ENCODE peak calls at places on chromosome 19, in six cellular contexts. K is neural progenitor cell, E is PC-3, V is GM23248, Z is HCT116, B is MM.1S. Y is an unnamed sample. For H3K9me3, the result is how much of the 10 kb centered on the place peaks cover.

GRCh38 chr19:38712161-38712748 is 32.0 kb downstream of the CAPN12 start:
- DNase-seq in K (no peak), B (no peak), Z (no peak), E (no peak), V (no peak), Y (no peak)

GRCh38 chr19:16371540-16371986 is 46.9 kb downstream of the KLF2 start:
- DNase-seq in K (no peak), B (peak), V (no peak), E (no peak), Z (no peak), Y (peak)

GRCh38 chr19:35468637-35469036 is 20.6 kb downstream of the FFAR2 start:
- DNase-seq in K (peak), V (peak), Z (peak), B (peak), E (peak), Y (peak)

GRCh38 chr19:35037716-35038622 is 3.6 kb upstream of the HPN start:
- DNase-seq in V (no peak), K (no peak), E (no peak), B (no peak), Z (no peak), Y (no peak)

GRCh38 chr19:566403-566802 is 6.0 kb upstream of the BSG start:
- DNase-seq in V (peak), B (no peak), Z (no peak), E (no peak), K (no peak), Y (no peak)

GRCh38 chr19:27777726-27778125 is 1435.2 kb downstream of the UQCRFS1 start:
- DNase-seq in V (no peak), B (no peak), Z (no peak), K (no peak), E (no peak), Y (peak)

GRCh38 chr19:7746903-7747884 is at the start of gene CD209:
- DNase-seq in E (no peak), Z (no peak), V (no peak), K (no peak), B (no peak), Y (no peak)

GRCh38 chr19:51450730-51451307 is 7.4 kb downstream of the SIGLEC8 start:
- DNase-seq in E (no peak), Z (no peak), V (no peak), B (no peak), K (no peak), Y (no peak)

GRCh38 chr19:47003611-47003935 is 16.1 kb upstream of the NPAS1 start:
- DNase-seq in Z (no peak), E (no peak), B (no peak), K (no peak), V (peak), Y (no peak)

GRCh38 chr19:18634612-18635290 is 2.1 kb upstream of the KLHL26 start:
- DNase-seq in Z (no peak), K (no peak), V (peak), E (no peak), B (no peak), Y (no peak)

GRCh38 chr19:2509096-2509495 is 33.2 kb downstream of the GADD45B start:
- DNase-seq in E (no peak), K (no peak), B (no peak), Z (no peak), V (no peak), Y (no peak)

GRCh38 chr19:7971553-7972520 is 28.4 kb upstream of the TIMM44 start:
- DNase-seq in K (no peak), E (no peak), Z (no peak), B (no peak), V (no peak), Y (no peak)

GRCh38 chr19:2061936-2062729 is 11.1 kb upstream of the MKNK2 start:
- DNase-seq in K (peak), B (no peak), V (no peak), Z (no peak), E (no peak), Y (peak)

GRCh38 chr19:14059093-14059480 is 2.8 kb downstream of the PALM3 start:
- DNase-seq in E (no peak), B (no peak), K (peak), Z (no peak), V (no peak), Y (peak)

GRCh38 chr19:15223649-15224371 is 8.4 kb downstream of the EPHX3 start:
- DNase-seq in Z (no peak), V (peak), K (peak), E (no peak), B (no peak), Y (no peak)

GRCh38 chr19:8648240-8648639 is 17.8 kb downstream of the NFILZ start:
- DNase-seq in Z (no peak), K (no peak), E (no peak), V (no peak), B (no peak), Y (no peak)

GRCh38 chr19:1250374-1251232 is 2.2 kb downstream of the MIDN start:
- DNase-seq in K (peak), Z (no peak), V (peak), B (no peak), E (no peak), Y (peak)

GRCh38 chr19:19711934-19712828 is 20.7 kb downstream of the ZNF14 start:
- DNase-seq in K (no peak), V (no peak), Z (no peak), E (no peak), B (no peak), Y (no peak)

GRCh38 chr19:5526691-5527090 is 41.1 kb downstream of the TINCR start:
- DNase-seq in E (no peak), V (no peak), K (no peak), B (no peak), Z (no peak), Y (no peak)

GRCh38 chr19:49614096-49614857 is 23.3 kb downstream of the PRR12 start:
- DNase-seq in Z (no peak), E (peak), B (no peak), V (peak), K (no peak), Y (no peak)

GRCh38 chr19:38785187-38785699 is 3.8 kb upstream of the LGALS7B start:
- DNase-seq in B (no peak), V (no peak), Z (no peak), E (no peak), K (no peak), Y (no peak)

GRCh38 chr19:19613456-19613855 is 5.0 kb downstream of the PBX4 start:
- DNase-seq in K (no peak), V (peak), E (peak), Z (peak), B (no peak), Y (no peak)

GRCh38 chr19:32816555-32817099 is 52.9 kb downstream of the SLC7A9 start:
- DNase-seq in Z (no peak), V (no peak), B (no peak), K (no peak), E (no peak), Y (no peak)
- H3K27ac ChIP-seq in Z (no peak), V (no peak), B (no peak), K (no peak), E (no peak), Y (no peak)

GRCh38 chr19:11902228-11902627 is 14.6 kb downstream of the ZNF69 start:
- DNase-seq in Z (no peak), V (no peak), B (no peak), E (no peak), K (no peak), Y (no peak)

GRCh38 chr19:11905928-11906327 is 18.3 kb downstream of the ZNF69 start:
- DNase-seq in B (no peak), Z (no peak), V (no peak), K (no peak), E (no peak), Y (no peak)
- H3K9me3 ChIP-seq in B (under half), Z (under half), V (under half), K (half or more), E (under half), Y (under half)

GRCh38 chr19:44807652-44808462 is 1.0 kb upstream of the BCAM start:
- DNase-seq in K (peak), Z (peak), B (no peak), V (peak), E (peak), Y (peak)

GRCh38 chr19:44809856-44810554 is 1.1 kb downstream of the BCAM start:
- DNase-seq in V (no peak), Z (no peak), E (no peak), B (no peak), K (peak), Y (no peak)

GRCh38 chr19:44806271-44806670 is 2.6 kb upstream of the BCAM start:
- DNase-seq in K (no peak), V (no peak), B (no peak), E (no peak), Z (no peak), Y (no peak)

GRCh38 chr19:44808463-44809371 is at the start of gene BCAM:
- DNase-seq in Z (no peak), E (peak), B (no peak), K (peak), V (peak), Y (no peak)

GRCh38 chr19:44807162-44807561 is 1.7 kb upstream of the BCAM start:
- DNase-seq in B (no peak), V (peak), Z (no peak), K (no peak), E (peak), Y (no peak)
- TF ChIP-seq EZH2phosphoT487 in B (no peak), V (no peak), Z (no peak), K (no peak), E (no peak), Y (no peak)

DNA sequence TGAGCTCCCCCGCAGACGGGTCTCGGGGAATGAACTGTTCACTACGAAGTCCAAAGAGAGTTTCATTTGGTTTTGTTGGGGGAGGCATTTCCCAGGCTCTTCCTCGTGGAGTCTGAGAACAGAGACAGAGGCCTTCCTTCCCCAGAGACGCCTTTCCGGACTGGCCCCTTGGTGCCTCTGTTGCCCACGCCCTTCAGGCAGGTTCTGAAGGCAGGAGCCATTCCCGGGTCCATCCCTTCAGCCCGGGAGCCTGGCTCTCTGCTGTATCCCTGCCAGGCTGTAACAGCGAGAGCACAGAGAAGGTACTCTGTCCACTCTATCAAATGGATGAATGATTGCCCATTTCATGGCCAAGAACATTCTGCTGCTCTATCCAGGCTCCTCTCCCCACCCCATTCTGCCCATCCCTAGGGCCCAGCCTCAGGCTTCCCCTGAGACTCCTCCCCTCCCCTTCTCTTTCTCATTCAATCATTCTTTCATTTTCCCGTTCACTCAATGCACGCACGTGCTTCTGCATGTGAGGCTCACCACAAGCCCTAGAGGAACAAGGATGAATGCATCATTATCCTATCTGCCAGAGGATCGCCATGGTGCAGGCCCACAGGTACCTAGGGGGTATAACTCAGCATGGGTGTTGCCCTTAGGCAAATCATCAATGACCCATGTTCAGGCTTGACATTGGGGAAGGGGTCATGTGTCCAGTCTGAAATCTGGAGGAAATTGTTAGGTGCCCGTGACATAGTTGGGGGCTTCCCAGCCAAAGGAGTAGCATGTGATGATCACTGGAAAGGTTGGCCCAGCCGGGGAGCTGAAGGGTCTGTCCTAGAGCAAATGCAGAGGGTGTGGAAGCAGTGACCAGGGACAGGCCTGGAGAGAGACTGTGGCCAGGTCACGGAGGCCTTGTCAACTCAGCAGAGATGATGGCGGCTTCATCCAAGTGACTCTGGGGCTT is 298.7 kb downstream of the ZNF536 start:
- DNase-seq in B (no peak), E (no peak), K (no peak), Z (no peak), V (no peak), Y (no peak)
- H3K27ac ChIP-seq in B (no peak), E (no peak), K (no peak), Z (no peak), V (no peak), Y (no peak)

DNA sequence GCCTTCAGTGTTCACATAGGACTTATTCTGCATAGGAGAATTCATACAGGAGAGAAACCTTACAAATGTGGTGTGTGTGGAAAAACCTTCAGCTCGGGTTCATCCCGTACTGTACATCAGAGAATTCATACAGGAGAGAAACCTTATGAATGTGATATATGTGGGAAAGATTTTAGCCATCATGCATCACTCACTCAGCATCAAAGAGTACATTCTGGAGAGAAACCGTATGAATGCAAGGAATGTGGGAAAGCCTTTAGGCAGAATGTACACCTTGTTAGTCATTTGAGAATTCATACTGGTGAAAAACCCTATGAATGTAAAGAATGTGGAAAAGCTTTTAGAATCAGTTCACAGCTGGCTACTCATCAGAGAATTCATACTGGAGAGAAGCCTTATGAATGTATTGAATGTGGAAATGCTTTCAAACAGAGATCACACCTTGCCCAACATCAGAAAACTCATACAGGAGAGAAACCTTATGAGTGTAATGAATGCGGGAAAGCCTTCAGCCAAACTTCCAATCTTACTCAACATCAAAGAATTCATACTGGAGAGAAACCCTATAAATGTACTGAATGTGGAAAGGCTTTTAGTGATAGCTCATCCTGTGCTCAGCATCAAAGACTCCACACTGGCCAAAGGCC is 13.4 kb upstream of the ZFP28 start:
- DNase-seq in B (no peak), Z (no peak), V (no peak), K (no peak), E (no peak), Y (no peak)
- H3K9me3 ChIP-seq in B (under half), Z (under half), V (under half), K (half or more), E (half or more), Y (under half)